ENCODE peak calls at places on chromosome 21, in eight cellular contexts. N, O, D, K, X, C, S and F are unnamed samples. For H3K27me3, the result is how much of the 10 kb centered on the place peaks cover.

GRCh38 chr21:42616366-42617340 is 36.8 kb upstream of the PDE9A start:
- DNase-seq in N (no peak), O (no peak), D (no peak), K (no peak), X (no peak), C (no peak), S (no peak), F (peak)

GRCh38 chr21:42571391-42572150 is 57.9 kb downstream of the SLC37A1 start:
- DNase-seq in N (no peak), O (no peak), D (no peak), K (no peak), X (no peak), C (no peak), S (no peak), F (no peak)

GRCh38 chr21:46191686-46192575 is 7.7 kb upstream of the SPATC1L start:
- DNase-seq in N (no peak), O (no peak), D (no peak), K (no peak), X (no peak), C (no peak), S (no peak), F (no peak)

GRCh38 chr21:41425954-41426655 is at the start of gene MX1:
- DNase-seq in N (peak), O (peak), D (peak), K (no peak), X (peak), C (peak), S (peak), F (peak)

GRCh38 chr21:41846536-41846935 is 32.6 kb downstream of the PRDM15 start:
- DNase-seq in N (no peak), O (no peak), D (no peak), K (no peak), X (no peak), C (no peak), S (no peak), F (no peak)

GRCh38 chr21:36821032-36821299 is 122.1 kb downstream of the SIM2 start:
- DNase-seq in N (no peak), O (no peak), D (no peak), K (no peak), X (no peak), C (no peak), S (no peak), F (no peak)

GRCh38 chr21:10430007-10430406 is 91.4 kb upstream of the TPTE start:
- DNase-seq in N (no peak), O (no peak), D (no peak), K (no peak), X (no peak), C (no peak), S (no peak), F (no peak)

GRCh38 chr21:43913928-43914327 is 48.9 kb downstream of the AGPAT3 start:
- DNase-seq in N (no peak), O (no peak), D (peak), K (no peak), X (peak), C (no peak), S (peak), F (no peak)

GRCh38 chr21:30642564-30642963 is at the start of gene KRTAP20-3:
- DNase-seq in N (no peak), O (no peak), D (no peak), K (no peak), X (no peak), C (no peak), S (no peak), F (no peak)

GRCh38 chr21:45972353-45972715 is 9.2 kb upstream of the COL6A1 start:
- DNase-seq in N (no peak), O (peak), D (peak), K (no peak), X (no peak), C (peak), S (peak), F (no peak)

GRCh38 chr21:20443558-20444155 is 554.6 kb upstream of the NCAM2 start:
- DNase-seq in N (no peak), O (no peak), D (peak), K (no peak), X (no peak), C (peak), S (no peak), F (peak)

GRCh38 chr21:27813750-27814149 is 846.9 kb upstream of the ADAMTS5 start:
- DNase-seq in N (no peak), O (peak), D (no peak), K (no peak), X (no peak), C (peak), S (no peak), F (no peak)

GRCh38 chr21:36716836-36717235 is 17.9 kb downstream of the SIM2 start:
- DNase-seq in N (no peak), O (no peak), D (no peak), K (no peak), X (no peak), C (no peak), S (no peak), F (no peak)

GRCh38 chr21:36236052-36236730 is 79.6 kb downstream of the DOP1B start:
- DNase-seq in N (no peak), O (no peak), D (no peak), K (no peak), X (no peak), C (no peak), S (no peak), F (no peak)

GRCh38 chr21:31235671-31236450 is 108.2 kb downstream of the TIAM1 start:
- DNase-seq in N (no peak), O (no peak), D (no peak), K (peak), X (no peak), C (no peak), S (peak), F (no peak)

GRCh38 chr21:15208787-15209186 is 144.0 kb upstream of the NRIP1 start:
- DNase-seq in N (no peak), O (no peak), D (no peak), K (no peak), X (no peak), C (no peak), S (no peak), F (no peak)

GRCh38 chr21:42523211-42523610 is 9.6 kb downstream of the SLC37A1 start:
- DNase-seq in N (no peak), O (no peak), D (peak), K (no peak), X (no peak), C (no peak), S (no peak), F (no peak)

GRCh38 chr21:45993210-45994085 is 11.9 kb downstream of the COL6A1 start:
- DNase-seq in N (no peak), O (peak), D (no peak), K (no peak), X (peak), C (no peak), S (no peak), F (no peak)

GRCh38 chr21:36282568-36283230 is 37.3 kb upstream of the MORC3 start:
- DNase-seq in N (no peak), O (no peak), D (no peak), K (no peak), X (no peak), C (no peak), S (no peak), F (no peak)

GRCh38 chr21:36076878-36077658 is 7.2 kb downstream of the CBR1 start:
- DNase-seq in N (no peak), O (no peak), D (no peak), K (no peak), X (no peak), C (no peak), S (no peak), F (no peak)

GRCh38 chr21:41677671-41678015 is 89.2 kb downstream of the RIPK4 start:
- DNase-seq in N (no peak), O (no peak), D (no peak), K (no peak), X (no peak), C (no peak), S (no peak), F (no peak)

GRCh38 chr21:30044447-30045064 is 104.8 kb upstream of the GRIK1 start:
- DNase-seq in N (no peak), O (no peak), D (no peak), K (no peak), X (no peak), C (peak), S (peak), F (peak)

GRCh38 chr21:36756527-36756926 is 57.6 kb downstream of the SIM2 start:
- DNase-seq in N (no peak), O (no peak), D (no peak), K (no peak), X (no peak), C (no peak), S (no peak), F (no peak)

GRCh38 chr21:45542667-45543370 is 579 bp upstream of the SLC19A1 start:
- DNase-seq in N (no peak), O (no peak), D (peak), K (no peak), X (peak), C (peak), S (no peak), F (no peak)

DNA sequence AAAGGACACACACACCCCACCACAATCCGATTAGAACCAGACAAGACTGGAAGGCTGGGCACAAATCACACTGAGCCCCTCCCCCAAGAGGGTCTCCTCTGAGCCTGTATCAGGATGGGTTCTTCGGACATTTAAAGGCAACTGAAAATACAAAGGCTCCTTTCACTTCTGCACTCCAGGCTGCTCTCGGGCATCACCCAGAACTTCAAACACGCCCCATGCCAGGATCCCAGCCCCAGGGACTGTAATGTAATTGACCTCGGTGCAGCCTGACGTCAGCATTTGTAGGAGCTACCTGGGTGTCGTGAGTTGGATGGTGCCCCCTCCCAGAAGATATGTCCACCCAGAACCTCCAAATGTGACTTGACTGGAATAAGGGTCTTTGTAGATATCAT is 95.3 kb downstream of the PSMG1 start:
- DNase-seq in N (no peak), O (no peak), D (no peak), K (no peak), X (no peak), C (no peak), S (no peak), F (no peak)
- H3K27me3 ChIP-seq in N (under half), O (under half), D (under half), K (under half), X (under half), C (under half), S (under half), F (under half)

GRCh38 chr21:38649120-38649519 is 150.8 kb upstream of the ERG start:
- DNase-seq in N (no peak), O (no peak), D (no peak), K (no peak), X (no peak), C (no peak), S (no peak), F (no peak)
- H3K27me3 ChIP-seq in N (under half), O (under half), D (under half), K (under half), X (under half), C (under half), S (under half), F (under half)

GRCh38 chr21:34935452-34935851 is 113.7 kb downstream of the RUNX1 start:
- DNase-seq in N (no peak), O (no peak), D (no peak), K (no peak), X (no peak), C (no peak), S (no peak), F (no peak)
- H3K27me3 ChIP-seq in N (under half), O (under half), D (under half), K (under half), X (under half), C (under half), S (half or more), F (under half)

DNA sequence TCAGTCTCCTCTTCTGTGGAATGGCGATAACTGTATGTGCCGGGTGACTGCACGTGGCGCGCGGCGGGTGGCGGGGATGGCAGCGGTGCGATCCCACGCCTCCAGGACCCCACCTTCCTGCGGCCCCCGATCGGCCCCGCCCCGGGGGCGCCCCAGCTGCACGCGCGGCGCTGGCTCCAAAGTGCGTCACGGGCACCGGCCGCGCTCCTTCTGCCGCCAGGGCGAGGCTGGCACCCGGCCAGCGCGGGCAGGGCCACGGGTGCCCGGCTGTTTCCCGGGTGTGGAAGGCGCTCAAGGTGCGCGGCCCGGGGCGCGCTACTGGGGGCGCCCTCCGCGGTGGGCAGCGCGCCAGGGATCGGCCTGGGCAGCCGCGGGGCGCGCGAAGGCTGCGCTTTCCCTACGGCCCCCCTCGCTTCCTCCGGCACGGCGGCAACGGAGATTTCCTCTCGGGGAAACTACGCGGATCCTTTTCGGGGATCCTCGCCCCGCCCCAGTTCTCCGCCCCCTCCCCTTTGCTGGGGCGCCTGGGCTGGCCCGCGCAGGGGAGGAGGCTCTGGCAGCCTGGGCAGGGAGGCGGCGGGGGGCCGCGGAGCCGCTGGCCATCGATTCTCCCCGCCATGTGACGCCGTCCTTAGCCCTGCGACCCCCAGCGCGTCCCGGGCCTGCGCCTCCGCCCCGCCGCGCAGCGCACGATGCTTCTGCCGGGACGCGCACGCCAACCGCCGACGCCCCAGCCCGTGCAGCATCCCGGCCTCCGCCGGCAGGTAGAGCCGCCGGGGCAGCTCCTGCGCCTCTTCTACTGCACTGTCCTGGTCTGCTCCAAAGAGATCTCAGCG is at the start of gene EVA1C:
- DNase-seq in N (peak), O (peak), D (peak), K (no peak), X (peak), C (peak), S (peak), F (peak)
- H3K27me3 ChIP-seq in N (under half), O (under half), D (under half), K (under half), X (under half), C (half or more), S (half or more), F (under half)

GRCh38 chr21:34670220-34670961 is 1.6 kb downstream of the CLIC6 start:
- DNase-seq in N (no peak), O (no peak), D (peak), K (no peak), X (no peak), C (peak), S (no peak), F (no peak)
- H3K27me3 ChIP-seq in N (under half), O (under half), D (half or more), K (under half), X (under half), C (half or more), S (half or more), F (under half)

GRCh38 chr21:16913010-16913409 is 599.8 kb upstream of the CXADR start:
- DNase-seq in N (no peak), O (no peak), D (no peak), K (no peak), X (no peak), C (peak), S (no peak), F (no peak)

GRCh38 chr21:16912075-16912474 is 600.8 kb upstream of the CXADR start:
- DNase-seq in N (no peak), O (no peak), D (no peak), K (no peak), X (no peak), C (no peak), S (peak), F (no peak)

GRCh38 chr21:16910435-16911165 is 602.2 kb upstream of the CXADR start:
- DNase-seq in N (no peak), O (no peak), D (no peak), K (no peak), X (no peak), C (no peak), S (no peak), F (no peak)

GRCh38 chr21:16911166-16911607 is 601.7 kb upstream of the CXADR start:
- DNase-seq in N (no peak), O (no peak), D (no peak), K (no peak), X (no peak), C (no peak), S (no peak), F (no peak)

DNA sequence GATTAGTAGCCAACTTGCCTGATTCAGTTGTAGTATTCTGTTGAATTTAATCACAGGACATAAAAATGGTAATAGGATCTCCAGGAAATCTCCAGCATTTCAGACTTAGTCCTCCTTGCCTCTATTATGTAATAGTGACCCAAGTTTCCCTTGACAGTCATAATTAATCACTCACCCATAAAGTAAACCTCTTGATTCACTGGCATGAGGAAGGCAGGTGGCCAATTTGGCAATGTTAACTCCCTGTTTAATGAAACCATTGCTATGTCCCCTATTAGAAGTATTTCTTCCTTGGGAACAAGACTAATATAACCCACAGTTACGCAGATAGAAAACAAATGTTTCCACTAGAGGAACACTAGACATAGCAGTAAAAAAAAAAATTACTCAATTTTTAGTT is 604.8 kb upstream of the CXADR start:
- DNase-seq in N (peak), O (no peak), D (no peak), K (peak), X (peak), C (no peak), S (no peak), F (no peak)
- H3K27me3 ChIP-seq in N (under half), O (under half), D (under half), K (under half), X (under half), C (under half), S (under half), F (under half)